ENCODE peak calls at places on chromosomes 2 and 18, in eight cellular contexts. V is A549, P is heart right ventricle, H is fibroblast of the aortic adventitia, L is AG10803, Z is fibroblast of lung, B is GM12865, N is fibroblast of mammary gland. X is an unnamed sample.

GRCh38 chr2:238566001-238566645 is 139.4 kb downstream of the ASB1 start:
- DNase-seq in P (no peak), V (no peak), Z (no peak), L (no peak), N (no peak), B (no peak), H (no peak), X (no peak)

GRCh38 chr2:118987886-118988285 is 45.9 kb downstream of the MARCO start:
- DNase-seq in B (peak; percentile 55), V (no peak), Z (no peak), L (no peak), P (no peak), N (no peak), H (no peak), X (no peak)

GRCh38 chr2:113878743-113879142 is 11.1 kb upstream of the ACTR3 start:
- DNase-seq in B (no peak), H (no peak), L (no peak), V (no peak), N (no peak), P (no peak), Z (no peak), X (no peak)

GRCh38 chr2:233501198-233502076 is 65.1 kb downstream of the USP40 start:
- DNase-seq in P (no peak), H (peak; percentile 35), B (peak; percentile 74), L (peak; percentile 3), Z (peak; percentile 86), V (no peak), N (peak; percentile 63), X (no peak)

GRCh38 chr2:25939257-25939668 is 43.0 kb downstream of the KIF3C start:
- DNase-seq in N (no peak), P (no peak), H (no peak), Z (no peak), B (no peak), V (no peak), L (no peak), X (no peak)

GRCh38 chr2:137873860-137874259 is 90.4 kb upstream of the HNMT start:
- DNase-seq in H (no peak), Z (no peak), L (no peak), V (no peak), B (no peak), N (no peak), P (no peak), X (no peak)

GRCh38 chr2:32963941-32964340 is 17.2 kb downstream of the LTBP1 start:
- DNase-seq in Z (peak; percentile 48), P (no peak), V (no peak), L (peak; percentile 45), N (peak; percentile 66), H (peak; percentile 85), B (no peak), X (no peak)

GRCh38 chr2:235996419-235996818 is 171.8 kb downstream of the GBX2 start:
- DNase-seq in V (no peak), B (no peak), L (no peak), N (no peak), H (no peak), P (no peak), Z (no peak), X (no peak)

GRCh38 chr18:48765053-48765452 is 185.7 kb downstream of the SMAD7 start:
- DNase-seq in Z (no peak), P (no peak), H (no peak), V (no peak), L (no peak), B (no peak), N (no peak), X (no peak)

GRCh38 chr2:216081012-216081411 is 597 bp downstream of the PECR start:
- DNase-seq in B (no peak), N (no peak), Z (no peak), P (no peak), L (no peak), V (no peak), H (no peak), X (no peak)

GRCh38 chr2:79428745-79429144 is 84.1 kb upstream of the CTNNA2 start:
- DNase-seq in V (no peak), Z (no peak), B (no peak), L (no peak), P (no peak), N (no peak), H (no peak), X (no peak)

GRCh38 chr2:52916976-52917375 is 850.6 kb upstream of the CHAC2 start:
- DNase-seq in L (no peak), H (no peak), V (no peak), P (no peak), Z (no peak), B (no peak), N (no peak), X (no peak)

GRCh38 chr2:73020657-73021370 is 50.7 kb downstream of the SFXN5 start:
- DNase-seq in B (no peak), L (peak; percentile 84), N (peak; percentile 88), H (peak; percentile 80), P (no peak), V (peak; percentile 69), Z (peak; percentile 76), X (no peak)

GRCh38 chr18:55779711-55780590 is 192.0 kb upstream of the TCF4 start:
- DNase-seq in B (peak; percentile 30), Z (peak; percentile 46), N (peak; percentile 19), L (peak; percentile 40), V (no peak), P (peak; percentile 34), H (peak; percentile 24), X (peak; percentile 25)
- TF ChIP-seq CTCF in B (no peak), Z (no peak), N (no peak), L (no peak), V (no peak), P (peak; percentile 32), H (no peak), X (no peak)

GRCh38 chr2:129929321-129930290 is 49.9 kb upstream of the RAB6C start:
- DNase-seq in N (peak; percentile 96), P (peak; percentile 51), V (no peak), L (peak; percentile 89), B (no peak), Z (no peak), H (peak; percentile 64), X (peak; percentile 7)
- TF ChIP-seq CTCF in N (no peak), P (no peak), V (no peak), L (no peak), B (no peak), Z (no peak), H (no peak), X (no peak)

GRCh38 chr2:161988589-161988988 is 85.4 kb downstream of the DPP4 start:
- DNase-seq in V (no peak), Z (peak; percentile 34), P (no peak), N (no peak), H (no peak), L (no peak), B (peak; percentile 25), X (no peak)
- TF ChIP-seq CTCF in V (no peak), Z (no peak), P (no peak), N (peak; percentile 30), H (peak; percentile 35), L (no peak), B (peak; percentile 40), X (peak; percentile 3)

DNA sequence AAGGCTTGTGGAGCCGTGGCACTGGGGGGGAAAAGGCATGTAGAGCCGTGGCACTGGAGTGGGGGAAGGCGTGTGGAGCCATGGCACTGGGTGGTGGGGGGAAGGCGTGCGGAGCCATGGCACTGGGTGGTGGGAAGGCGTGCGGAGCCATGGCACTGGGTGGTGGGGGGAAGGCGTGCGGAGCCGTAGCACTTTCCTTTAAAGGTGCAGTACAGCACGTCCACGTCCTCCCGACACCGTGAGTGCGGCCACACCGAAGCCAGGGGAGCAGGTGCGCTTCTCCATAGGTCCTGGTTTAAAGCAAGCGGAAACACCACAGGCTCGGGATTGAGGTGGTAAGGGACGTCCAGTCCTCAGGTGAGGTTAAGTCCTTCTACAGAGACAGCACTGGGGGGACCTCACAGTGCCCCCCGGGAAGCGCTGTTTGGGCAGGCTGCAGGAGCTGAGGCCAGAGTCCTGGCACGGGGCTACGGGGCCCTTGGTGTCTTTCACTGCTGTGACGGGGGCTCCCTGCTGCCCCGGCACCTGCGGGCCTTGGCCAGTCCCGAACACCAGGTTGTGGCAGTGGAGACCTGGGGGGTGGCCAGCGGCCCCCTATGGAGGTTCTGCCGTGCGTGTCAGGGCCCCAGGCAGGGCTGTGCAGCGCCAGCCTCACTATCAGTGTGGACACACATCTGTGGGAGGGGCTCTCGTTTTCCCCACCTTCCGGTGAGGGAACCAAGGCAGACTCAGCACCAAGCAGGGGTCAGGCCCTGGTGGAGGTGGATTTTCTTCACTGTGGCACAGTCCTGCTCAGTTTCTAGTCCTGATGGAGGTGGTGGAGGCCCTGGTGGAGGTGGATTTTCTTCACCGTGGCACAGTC is 92.9 kb upstream of the CTDP1 start:
- DNase-seq in H (no peak), V (no peak), N (no peak), B (no peak), P (no peak), Z (no peak), L (no peak), X (no peak)
- TF ChIP-seq CTCF in H (no peak), V (no peak), N (no peak), B (no peak), P (no peak), Z (no peak), L (no peak), X (no peak)

DNA sequence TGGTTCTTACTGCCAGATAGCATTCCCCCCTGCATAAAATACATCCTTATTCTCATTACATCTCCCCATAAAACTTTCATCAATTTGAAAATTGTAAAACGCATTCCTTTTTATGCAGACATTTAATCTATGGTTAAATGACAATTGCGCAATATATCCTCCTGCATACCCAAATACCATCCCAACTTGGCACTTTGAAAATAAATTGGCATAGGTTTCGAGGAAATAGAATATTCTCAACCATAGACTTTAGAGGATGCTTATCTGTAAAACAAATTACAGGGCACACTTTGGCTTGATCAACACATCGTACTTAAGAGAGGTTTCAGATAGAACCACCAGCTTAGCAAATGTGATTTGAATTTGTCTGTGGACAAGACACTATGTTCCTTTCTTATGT is 31.0 kb upstream of the CAVIN2 start:
- DNase-seq in H (no peak), P (no peak), B (peak; percentile 9), N (no peak), Z (no peak), V (no peak), L (no peak), X (no peak)
- TF ChIP-seq CTCF in H (no peak), P (no peak), B (no peak), N (no peak), Z (no peak), V (no peak), L (no peak), X (no peak)

GRCh38 chr18:31610841-31611240 is 19.2 kb downstream of the TTR start:
- DNase-seq in B (peak; percentile 30), H (peak; percentile 14), P (no peak), V (peak; percentile 6), Z (no peak), N (peak; percentile 18), L (no peak), X (no peak)
- TF ChIP-seq CTCF in B (peak; percentile 4), H (peak; percentile 41), P (peak; percentile 16), V (no peak), Z (no peak), N (peak; percentile 10), L (no peak), X (no peak)

X was measured in GM20000.